ENCODE peak calls at places on chromosomes 12 and 14, in four cellular contexts. Q is anterior cingulate cortex, B is psoas muscle, P is GOT3. U is an unnamed sample.

GRCh38 chr14:64857979-64858740 is 21.5 kb downstream of the SPTB start:
- DNase-seq in Q (no peak), B (no peak), P (no peak), U (no peak)

GRCh38 chr14:66662374-66662773 is 154.4 kb downstream of the GPHN start:
- DNase-seq in Q (no peak), B (no peak), P (no peak), U (no peak)

GRCh38 chr14:67245104-67245503 is 3.9 kb downstream of the PALS1 start:
- DNase-seq in Q (no peak), B (no peak), P (no peak), U (no peak)

GRCh38 chr14:24665440-24665991 is 31.5 kb upstream of the GZMB start:
- DNase-seq in Q (no peak), B (no peak), P (no peak), U (no peak)

GRCh38 chr12:121003650-121004049 is 12.6 kb downstream of the C12orf43 start:
- DNase-seq in Q (no peak), B (no peak), P (no peak), U (no peak)

GRCh38 chr14:72565200-72565599 is 328.7 kb downstream of the DPF3 start:
- DNase-seq in Q (no peak), B (peak; percentile 51), P (no peak), U (no peak)

GRCh38 chr12:109310247-109311125 is 1.4 kb upstream of the FOXN4 start:
- DNase-seq in Q (no peak), B (no peak), P (no peak), U (no peak)

GRCh38 chr12:48812389-48812788 is 5.9 kb upstream of the CACNB3 start:
- DNase-seq in Q (no peak), B (no peak), P (no peak), U (no peak)

GRCh38 chr12:127455347-127456265 is 811.4 kb upstream of the TMEM132C start:
- DNase-seq in Q (no peak), B (no peak), P (no peak), U (no peak)

GRCh38 chr12:84954415-84954814 is 41.8 kb upstream of the SLC6A15 start:
- DNase-seq in Q (no peak), B (no peak), P (no peak), U (no peak)

GRCh38 chr14:30882431-30882830 is 8.1 kb downstream of the COCH start:
- DNase-seq in Q (no peak), B (no peak), P (no peak), U (no peak)

GRCh38 chr12:102433304-102433703 is 47.1 kb downstream of the IGF1 start:
- DNase-seq in Q (no peak), B (no peak), P (no peak), U (no peak)

GRCh38 chr12:113866496-113866895 is 99.6 kb downstream of the RBM19 start:
- DNase-seq in Q (no peak), B (no peak), P (no peak), U (no peak)

GRCh38 chr12:131736807-131737484 is 26.1 kb downstream of the SFSWAP start:
- DNase-seq in Q (no peak), B (no peak), P (no peak), U (no peak)

GRCh38 chr12:13153180-13153579 is 43.3 kb upstream of the EMP1 start:
- DNase-seq in Q (no peak), B (no peak), P (no peak), U (no peak)

GRCh38 chr12:18643673-18644072 is 94.1 kb downstream of the PLCZ1 start:
- DNase-seq in Q (no peak), B (no peak), P (no peak), U (no peak)

GRCh38 chr14:51609987-51610283 is 41.8 kb upstream of the FRMD6 start:
- DNase-seq in Q (no peak), B (no peak), P (no peak), U (no peak)

GRCh38 chr12:83389237-83389996 is 702.7 kb downstream of the TMTC2 start:
- DNase-seq in Q (peak; percentile 8), B (no peak), P (no peak), U (no peak)

GRCh38 chr14:56569174-56569573 is 10.4 kb upstream of the TMEM260 start:
- DNase-seq in Q (no peak), B (no peak), P (no peak), U (no peak)

GRCh38 chr12:113796852-113797534 is 169.1 kb downstream of the RBM19 start:
- DNase-seq in Q (no peak), B (no peak), P (no peak), U (no peak)

GRCh38 chr14:102215522-102216250 is 76.0 kb downstream of the WDR20 start:
- DNase-seq in Q (no peak), B (no peak), P (no peak), U (no peak)

GRCh38 chr12:116244001-116244400 is 33.5 kb downstream of the MED13L start:
- DNase-seq in Q (no peak), B (no peak), P (no peak), U (no peak)

GRCh38 chr12:58081488-58081887 is 140.1 kb downstream of the ATP23 start:
- DNase-seq in Q (no peak), B (no peak), P (no peak), U (no peak)

U was measured in thoracic aorta.